ENCODE peak calls at places on chromosomes 3 and 15, in seven cellular contexts. M, G, K, Q, W, A and N are unnamed samples. For H3K36me3, the result is how much of the 10 kb centered on the place peaks cover.

GRCh38 chr3:133992951-133993595 is 36.7 kb downstream of the SLCO2A1 start:
- DNase-seq in M (no peak), G (no peak), K (no peak), Q (no peak), W (no peak), A (no peak), N (no peak)

GRCh38 chr3:168341965-168342719 is 246.4 kb upstream of the GOLIM4 start:
- DNase-seq in M (no peak), G (no peak), K (no peak), Q (no peak), W (no peak), A (no peak), N (no peak)

GRCh38 chr15:57217716-57218598 is 158.3 kb upstream of the CGNL1 start:
- DNase-seq in M (no peak), G (no peak), K (no peak), Q (no peak), W (no peak), A (no peak), N (no peak)

GRCh38 chr3:160921020-160921635 is 165.1 kb downstream of the PPM1L start:
- DNase-seq in M (peak), G (peak), K (peak), Q (peak), W (peak), A (no peak), N (no peak)

GRCh38 chr3:109188726-109189125 is 52.2 kb downstream of the C3orf85 start:
- DNase-seq in M (no peak), G (no peak), K (no peak), Q (no peak), W (peak), A (no peak), N (no peak)

GRCh38 chr3:16841906-16842709 is 42.6 kb upstream of the PLCL2 start:
- DNase-seq in M (no peak), G (no peak), K (no peak), Q (peak), W (no peak), A (peak), N (no peak)

GRCh38 chr3:27976933-27977332 is 254.8 kb upstream of the EOMES start:
- DNase-seq in M (no peak), G (no peak), K (no peak), Q (no peak), W (no peak), A (no peak), N (no peak)

GRCh38 chr3:160473233-160473632 is 23.6 kb upstream of the TRIM59 start:
- DNase-seq in M (no peak), G (no peak), K (no peak), Q (no peak), W (no peak), A (no peak), N (no peak)

GRCh38 chr3:15367059-15367458 is 34.7 kb upstream of the SH3BP5 start:
- DNase-seq in M (no peak), G (no peak), K (no peak), Q (no peak), W (no peak), A (no peak), N (no peak)

GRCh38 chr15:38690737-38691332 is 126.2 kb upstream of the RASGRP1 start:
- DNase-seq in M (peak), G (peak), K (peak), Q (peak), W (peak), A (no peak), N (no peak)

GRCh38 chr3:149512073-149512782 is 37.7 kb downstream of the TM4SF4 start:
- DNase-seq in M (peak), G (peak), K (peak), Q (peak), W (peak), A (no peak), N (no peak)

GRCh38 chr15:76169013-76169412 is 109.2 kb downstream of the TMEM266 start:
- DNase-seq in M (no peak), G (no peak), K (peak), Q (peak), W (no peak), A (no peak), N (no peak)

GRCh38 chr15:90004671-90005070 is 3.5 kb downstream of the ZNF710 start:
- DNase-seq in M (peak), G (no peak), K (peak), Q (no peak), W (no peak), A (no peak), N (peak)

GRCh38 chr3:34254285-34254684 is 455.9 kb downstream of the PDCD6IP start:
- DNase-seq in M (no peak), G (no peak), K (no peak), Q (peak), W (no peak), A (no peak), N (no peak)

GRCh38 chr15:39918688-39919385 is 1.2 kb downstream of the GPR176 start:
- DNase-seq in M (no peak), G (no peak), K (no peak), Q (no peak), W (no peak), A (no peak), N (no peak)
- TF ChIP-seq POLR2AphosphoS5 in M (no peak), G (no peak), K (no peak), Q (no peak), W (peak), A (no peak), N (no peak)

DNA sequence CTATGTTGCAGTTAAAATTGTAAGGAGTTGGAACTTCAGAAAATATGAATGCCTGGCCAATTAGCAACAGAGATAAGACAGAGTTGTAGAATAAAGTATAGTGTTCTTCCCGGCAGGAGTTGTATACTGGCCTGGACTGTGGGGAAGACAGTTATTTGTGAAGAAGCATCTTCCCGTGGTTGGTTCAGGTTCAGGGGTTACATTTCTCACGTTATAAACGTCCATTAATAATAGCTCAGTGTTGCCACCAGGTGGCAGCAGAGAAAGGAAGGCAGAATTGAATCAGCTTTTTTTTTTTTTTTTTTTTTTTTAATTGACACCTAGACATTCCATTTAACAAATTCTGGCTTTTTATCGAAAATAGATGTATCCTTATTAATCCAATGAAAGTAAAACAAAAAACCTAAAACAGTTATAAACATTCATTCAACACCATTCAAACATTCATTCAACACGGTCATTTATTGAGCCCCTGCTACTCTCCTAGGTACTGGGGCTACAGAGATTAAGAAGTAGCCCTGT is 66.4 kb upstream of the NR2E3 start:
- DNase-seq in M (peak), G (no peak), K (peak), Q (peak), W (peak), A (no peak), N (no peak)
- TF ChIP-seq REST in M (no peak), G (no peak), K (no peak), Q (no peak), W (no peak), A (no peak), N (no peak)

GRCh38 chr3:117219296-117219695 is 509.7 kb downstream of the TUSC7 start:
- DNase-seq in M (no peak), G (no peak), K (no peak), Q (no peak), W (no peak), A (no peak), N (no peak)

GRCh38 chr3:117217355-117217754 is 507.8 kb downstream of the TUSC7 start:
- DNase-seq in M (no peak), G (no peak), K (no peak), Q (no peak), W (peak), A (no peak), N (no peak)

GRCh38 chr3:117218709-117219108 is 509.1 kb downstream of the TUSC7 start:
- DNase-seq in M (no peak), G (no peak), K (no peak), Q (no peak), W (no peak), A (no peak), N (no peak)

DNA sequence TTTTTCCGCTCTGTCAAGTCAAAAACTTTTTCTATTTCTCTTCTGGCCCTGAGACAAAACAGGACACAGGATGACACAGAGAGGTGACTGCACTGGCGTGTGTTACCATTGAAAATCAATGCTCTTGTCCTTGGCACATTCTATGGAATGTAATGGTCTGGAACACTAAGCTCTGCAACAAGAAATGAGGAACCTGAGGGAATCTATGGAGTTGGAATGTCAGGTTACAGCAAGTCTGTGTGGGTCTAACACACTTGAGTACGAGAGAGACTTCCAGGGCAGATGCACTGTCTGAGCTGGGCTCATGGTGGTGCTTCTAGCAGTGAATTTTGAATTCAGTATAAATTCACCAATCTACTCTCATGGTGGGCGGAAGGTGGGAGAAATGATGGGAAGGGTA is 508.3 kb downstream of the TUSC7 start:
- DNase-seq in M (no peak), G (no peak), K (no peak), Q (peak), W (peak), A (no peak), N (no peak)
- H3K36me3 ChIP-seq in M (under half), G (under half), K (under half), Q (under half), W (under half), A (under half), N (under half)

GRCh38 chr3:49469876-49470713 is at the start of gene DAG1:
- DNase-seq in M (peak), G (peak), K (peak), Q (peak), W (peak), A (peak), N (no peak)
- TF ChIP-seq POLR2AphosphoS5 in M (peak), G (peak), K (no peak), Q (peak), W (peak), A (peak), N (peak)